ENCODE peak calls at places on chromosomes 5 and 9, in ten cellular contexts. T, R, S, P, K, U, M, B, H and N are unnamed samples.

GRCh38 chr5:136408996-136409395 is 43.7 kb upstream of the TRPC7 start:
- DNase-seq in T (no peak), R (no peak), S (no peak), P (no peak), K (no peak), U (no peak), M (no peak), B (no peak), H (no peak), N (no peak)

GRCh38 chr5:61425918-61426317 is 93.9 kb downstream of the ZSWIM6 start:
- DNase-seq in T (no peak), R (no peak), S (no peak), P (no peak), K (no peak), U (no peak), M (no peak), B (no peak), H (no peak), N (no peak)

GRCh38 chr9:131704195-131704983 is 35.5 kb downstream of the RAPGEF1 start:
- DNase-seq in T (no peak), R (no peak), S (no peak), P (no peak), K (no peak), U (no peak), M (no peak), B (no peak), H (no peak), N (no peak)

GRCh38 chr9:106697799-106698591 is 165.0 kb upstream of the ZNF462 start:
- DNase-seq in T (peak), R (peak), S (peak), P (peak), K (peak), U (peak), M (peak), B (no peak), H (peak), N (no peak)

GRCh38 chr5:307794-308579 is 13.5 kb upstream of the AHRR start:
- DNase-seq in T (peak), R (no peak), S (no peak), P (no peak), K (no peak), U (no peak), M (peak), B (no peak), H (no peak), N (no peak)

GRCh38 chr5:9218358-9218757 is 327.5 kb downstream of the SEMA5A start:
- DNase-seq in T (no peak), R (no peak), S (no peak), P (no peak), K (no peak), U (no peak), M (no peak), B (no peak), H (no peak), N (no peak)

GRCh38 chr9:126423022-126423708 is 96.5 kb downstream of the MVB12B start:
- DNase-seq in T (no peak), R (no peak), S (no peak), P (no peak), K (no peak), U (no peak), M (no peak), B (no peak), H (no peak), N (no peak)

GRCh38 chr9:36486933-36487481 is 85.7 kb upstream of the MELK start:
- DNase-seq in T (peak), R (peak), S (no peak), P (peak), K (peak), U (peak), M (peak), B (no peak), H (peak), N (peak)

GRCh38 chr5:72628771-72629313 is 121.6 kb upstream of the ZNF366 start:
- DNase-seq in T (no peak), R (no peak), S (no peak), P (no peak), K (no peak), U (no peak), M (no peak), B (no peak), H (no peak), N (no peak)

GRCh38 chr5:109863752-109864151 is 174.0 kb downstream of the MAN2A1 start:
- DNase-seq in T (no peak), R (no peak), S (peak), P (no peak), K (no peak), U (peak), M (no peak), B (no peak), H (peak), N (no peak)

GRCh38 chr9:129111143-129111761 is at the start of gene PTPA:
- DNase-seq in T (peak), R (peak), S (peak), P (peak), K (peak), U (peak), M (peak), B (peak), H (peak), N (peak)

DNA sequence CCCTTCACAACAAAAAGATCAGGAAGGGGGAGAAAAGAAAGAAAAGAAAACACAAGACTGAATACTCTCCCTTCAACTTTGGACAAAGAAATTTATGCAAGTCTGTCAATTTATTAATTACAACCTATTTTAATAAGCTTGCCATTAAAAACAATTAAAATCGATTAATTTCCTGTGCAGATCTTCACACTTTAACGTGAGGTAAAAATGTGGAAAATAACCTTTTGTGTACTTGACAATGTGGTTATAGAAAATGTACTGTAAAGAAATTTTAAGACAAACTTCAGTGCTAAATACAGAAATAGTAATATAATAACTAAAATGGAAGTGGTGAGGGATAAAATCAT is 2.7 kb upstream of the MLLT3 start:
- DNase-seq in T (no peak), R (no peak), S (no peak), P (no peak), K (no peak), U (no peak), M (no peak), B (no peak), H (no peak), N (no peak)
- TF ChIP-seq CTCF in T (no peak), R (peak), S (no peak), P (no peak), K (no peak), U (no peak), M (no peak), B (peak), H (no peak), N (no peak)

GRCh38 chr5:131810510-131811249 is 13.9 kb upstream of the FNIP1 start:
- DNase-seq in T (no peak), R (no peak), S (peak), P (no peak), K (peak), U (peak), M (no peak), B (no peak), H (peak), N (no peak)
- TF ChIP-seq CTCF in T (no peak), R (no peak), S (peak), P (no peak), K (no peak), U (peak), M (peak), B (peak), H (peak), N (peak)

GRCh38 chr9:83636813-83637212 is 13.9 kb downstream of the IDNK start:
- DNase-seq in T (no peak), R (no peak), S (no peak), P (no peak), K (no peak), U (no peak), M (no peak), B (no peak), H (no peak), N (no peak)

GRCh38 chr9:83637389-83637788 is 14.4 kb downstream of the IDNK start:
- DNase-seq in T (no peak), R (no peak), S (no peak), P (no peak), K (no peak), U (no peak), M (no peak), B (no peak), H (no peak), N (no peak)

GRCh38 chr9:83646500-83647239 is 23.7 kb downstream of the IDNK start:
- DNase-seq in T (no peak), R (no peak), S (no peak), P (no peak), K (no peak), U (no peak), M (no peak), B (no peak), H (no peak), N (no peak)

GRCh38 chr9:83639266-83639665 is 16.3 kb downstream of the IDNK start:
- DNase-seq in T (no peak), R (no peak), S (no peak), P (no peak), K (no peak), U (no peak), M (no peak), B (no peak), H (no peak), N (no peak)

DNA sequence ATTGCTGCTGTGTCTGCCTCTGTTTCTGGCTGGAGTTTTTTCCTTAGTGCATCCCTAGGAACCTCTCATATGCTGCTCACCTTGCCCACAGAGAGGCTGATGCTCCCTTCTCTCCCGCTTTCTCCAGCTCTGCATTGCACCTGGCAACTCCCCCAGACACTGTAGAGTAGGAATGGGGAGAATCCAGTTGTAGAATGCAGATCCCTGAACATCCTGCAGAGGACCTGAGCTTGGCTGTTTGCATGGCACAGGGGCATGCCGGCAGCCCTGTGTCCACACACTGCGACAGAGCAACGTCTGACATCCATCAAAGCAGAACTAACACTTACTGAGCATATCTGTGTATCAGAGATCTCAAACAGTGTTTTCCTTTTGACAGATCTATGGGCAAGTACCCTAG is 19.8 kb downstream of the IDNK start:
- DNase-seq in T (no peak), R (no peak), S (no peak), P (no peak), K (no peak), U (no peak), M (no peak), B (no peak), H (no peak), N (no peak)
- TF ChIP-seq CTCF in T (no peak), R (no peak), S (no peak), P (no peak), K (no peak), U (no peak), M (no peak), B (no peak), H (no peak), N (no peak)

DNA sequence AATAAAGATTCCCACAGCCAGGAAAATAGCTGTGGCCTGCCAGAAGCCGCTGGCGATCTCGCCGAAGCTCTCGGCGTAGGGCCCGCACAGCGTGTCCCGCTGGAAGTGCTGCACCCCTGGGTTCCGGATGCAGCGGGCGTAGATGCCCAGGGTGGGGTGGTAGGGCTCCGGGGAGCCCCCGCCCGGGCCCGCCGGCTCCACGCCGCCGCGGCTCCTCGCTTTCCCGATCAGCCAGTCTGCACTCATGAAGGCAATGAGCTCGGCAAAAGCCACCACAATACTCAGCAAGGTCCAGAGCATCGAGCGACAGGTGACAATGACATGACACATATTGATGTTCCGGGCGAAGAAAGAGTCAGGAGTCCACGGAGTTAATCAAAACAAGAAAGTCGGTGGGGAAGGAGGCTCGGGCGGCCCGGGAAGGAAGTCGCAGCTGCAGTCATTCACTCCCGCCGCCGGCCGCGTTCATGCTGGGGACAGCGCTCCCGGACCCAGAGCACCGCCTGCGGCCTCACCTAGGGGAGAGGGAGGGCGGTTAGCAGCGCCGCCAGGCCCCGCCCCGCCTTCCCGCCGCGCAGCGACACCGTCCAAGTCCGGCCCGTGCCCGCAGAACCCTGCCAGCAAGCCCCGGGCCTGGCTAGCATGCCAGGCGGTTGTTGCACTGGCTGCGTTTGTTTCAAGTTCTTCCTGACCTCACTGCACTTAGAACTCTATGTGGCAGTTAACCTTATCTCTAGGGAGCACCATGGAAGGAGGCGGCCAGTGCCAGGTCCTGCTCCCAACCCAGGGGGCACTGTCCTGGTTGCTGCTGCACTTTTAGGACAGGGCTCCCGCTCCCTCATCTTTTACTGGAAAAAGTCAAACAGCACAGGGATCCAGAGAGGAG is 138.4 kb downstream of the LHFPL2 start:
- DNase-seq in T (peak), R (peak), S (peak), P (peak), K (peak), U (peak), M (no peak), B (no peak), H (peak), N (peak)
- TF ChIP-seq CTCF in T (peak), R (no peak), S (peak), P (no peak), K (no peak), U (no peak), M (peak), B (no peak), H (peak), N (peak)

GRCh38 chr5:167219296-167219695 is 1072.1 kb upstream of the WWC1 start:
- DNase-seq in T (no peak), R (no peak), S (no peak), P (no peak), K (no peak), U (no peak), M (no peak), B (no peak), H (no peak), N (no peak)

GRCh38 chr5:167217097-167217743 is 1074.2 kb upstream of the WWC1 start:
- DNase-seq in T (no peak), R (no peak), S (no peak), P (no peak), K (no peak), U (no peak), M (no peak), B (no peak), H (peak), N (no peak)
- TF ChIP-seq CTCF in T (no peak), R (no peak), S (no peak), P (no peak), K (peak), U (no peak), M (peak), B (peak), H (no peak), N (peak)

DNA sequence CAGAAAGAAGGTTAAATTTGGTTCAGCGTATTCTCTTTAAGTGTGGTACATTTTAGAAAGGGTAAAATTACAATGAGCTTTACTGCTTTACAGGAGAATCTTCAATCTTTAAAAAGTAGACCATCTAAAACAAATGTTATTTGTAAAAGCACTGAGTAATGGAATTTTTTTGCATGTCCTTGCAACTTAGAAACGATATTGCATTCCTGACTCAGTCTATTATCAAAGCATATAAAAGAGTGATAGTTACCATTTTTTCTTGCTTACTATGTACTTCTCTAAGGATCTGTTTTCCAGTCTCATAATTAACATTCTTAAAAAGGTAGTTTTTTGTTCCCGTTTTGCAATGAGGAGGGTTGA is 55.5 kb upstream of the TNFAIP8 start:
- DNase-seq in T (no peak), R (no peak), S (no peak), P (no peak), K (no peak), U (no peak), M (no peak), B (no peak), H (no peak), N (no peak)
- TF ChIP-seq CTCF in T (no peak), R (no peak), S (no peak), P (no peak), K (no peak), U (no peak), M (no peak), B (no peak), H (no peak), N (no peak)

GRCh38 chr5:154754460-154755360 is 467 bp upstream of the LARP1 start:
- DNase-seq in T (peak), R (peak), S (peak), P (peak), K (peak), U (peak), M (peak), B (peak), H (peak), N (peak)
- TF ChIP-seq CTCF in T (peak), R (no peak), S (peak), P (peak), K (peak), U (peak), M (peak), B (no peak), H (peak), N (peak)

GRCh38 chr5:13833440-13833839 is 111.0 kb downstream of the DNAH5 start:
- DNase-seq in T (no peak), R (no peak), S (no peak), P (no peak), K (no peak), U (no peak), M (no peak), B (no peak), H (no peak), N (no peak)
- TF ChIP-seq CTCF in T (no peak), R (no peak), S (no peak), P (no peak), K (no peak), U (no peak), M (no peak), B (no peak), H (no peak), N (no peak)

GRCh38 chr5:147690595-147690994 is 91.9 kb downstream of the JAKMIP2 start:
- DNase-seq in T (no peak), R (no peak), S (no peak), P (no peak), K (peak), U (no peak), M (no peak), B (no peak), H (no peak), N (no peak)
- TF ChIP-seq CTCF in T (no peak), R (no peak), S (no peak), P (no peak), K (peak), U (no peak), M (peak), B (peak), H (peak), N (peak)